ENCODE peak calls at places on chromosomes 2 and 18, in nine cellular contexts. Y, C, I, U, S, L, F, P and O are unnamed samples.

GRCh38 chr2:25362564-25363145 is 20.9 kb upstream of the DNMT3A start:
- DNase-seq in I (peak), U (peak), Y (no peak), F (no peak), S (no peak), P (no peak), C (no peak), L (no peak), O (no peak)

GRCh38 chr2:64325477-64325851 is 128.5 kb upstream of the LGALSL start:
- DNase-seq in P (no peak), F (no peak), Y (no peak), C (no peak), U (no peak), I (peak), L (no peak), S (no peak), O (peak)

GRCh38 chr2:41717883-41718282 is 329.9 kb upstream of the PKDCC start:
- DNase-seq in I (no peak), C (no peak), U (no peak), Y (no peak), P (no peak), S (no peak), L (no peak), F (no peak), O (peak)

GRCh38 chr18:29351171-29351570 is 1174.2 kb upstream of the CDH2 start:
- DNase-seq in P (no peak), F (no peak), Y (no peak), C (no peak), S (no peak), U (no peak), I (no peak), L (no peak), O (no peak)

GRCh38 chr2:177799531-177799930 is 273.0 kb downstream of the PDE11A start:
- DNase-seq in L (peak), I (no peak), U (no peak), C (peak), F (no peak), S (peak), Y (no peak), P (no peak), O (peak)

GRCh38 chr2:193907561-193907960 is 1712.8 kb upstream of the TMEFF2 start:
- DNase-seq in L (peak), F (no peak), S (peak), U (no peak), I (no peak), C (no peak), P (no peak), Y (no peak), O (no peak)

GRCh38 chr2:3644246-3644525 is 13.8 kb upstream of the ALLC start:
- DNase-seq in P (no peak), I (no peak), C (no peak), Y (no peak), L (no peak), U (no peak), F (no peak), S (no peak), O (no peak)

GRCh38 chr2:200944467-200945394 is 18.7 kb downstream of the ORC2 start:
- DNase-seq in C (peak), Y (peak), I (no peak), P (no peak), S (peak), U (no peak), F (peak), L (peak), O (peak)

GRCh38 chr2:18118703-18119102 is 240.2 kb downstream of the KCNS3 start:
- DNase-seq in S (peak), I (no peak), P (peak), Y (no peak), C (no peak), F (no peak), U (no peak), L (no peak), O (peak)

GRCh38 chr2:170711774-170712652 is 3.1 kb upstream of the SP5 start:
- DNase-seq in S (no peak), U (peak), C (peak), P (no peak), I (no peak), F (no peak), Y (no peak), L (no peak), O (no peak)

GRCh38 chr2:30178618-30179404 is 32.0 kb downstream of the YPEL5 start:
- DNase-seq in S (peak), C (no peak), Y (no peak), L (peak), P (no peak), F (no peak), I (no peak), U (peak), O (peak)

GRCh38 chr2:85772019-85772745 is 18.4 kb downstream of the ATOH8 start:
- DNase-seq in C (peak), L (peak), U (peak), P (peak), F (peak), I (no peak), Y (peak), S (peak), O (peak)

GRCh38 chr2:223613017-223613950 is 11.1 kb upstream of the SCG2 start:
- DNase-seq in Y (peak), C (peak), U (peak), P (no peak), F (peak), I (no peak), L (peak), S (peak), O (peak)

GRCh38 chr2:136238552-136239346 is 120.8 kb upstream of the CXCR4 start:
- DNase-seq in Y (peak), C (no peak), F (no peak), I (peak), L (peak), P (no peak), S (peak), U (no peak), O (peak)

GRCh38 chr18:50644807-50645206 is 84.9 kb downstream of the MAPK4 start:
- DNase-seq in F (peak), P (no peak), C (peak), Y (no peak), S (no peak), I (no peak), L (no peak), U (no peak), O (no peak)

GRCh38 chr2:239110595-239111048 is 262.7 kb downstream of the TWIST2 start:
- DNase-seq in Y (no peak), C (no peak), P (no peak), S (no peak), I (no peak), U (peak), F (no peak), L (no peak), O (peak)

GRCh38 chr2:221254281-221254680 is 317.8 kb downstream of the EPHA4 start:
- DNase-seq in I (no peak), Y (no peak), L (no peak), U (no peak), C (no peak), P (no peak), S (peak), F (no peak), O (no peak)

GRCh38 chr18:59945544-59945943 is 45.7 kb downstream of the PMAIP1 start:
- DNase-seq in S (no peak), C (no peak), Y (no peak), L (no peak), I (no peak), U (no peak), P (no peak), F (no peak), O (no peak)

GRCh38 chr2:145352499-145352898 is 832.6 kb upstream of the ZEB2 start:
- DNase-seq in I (no peak), U (no peak), F (no peak), P (no peak), L (no peak), S (no peak), C (no peak), Y (no peak), O (no peak)

GRCh38 chr18:28127763-28128737 is 48.9 kb downstream of the CDH2 start:
- DNase-seq in C (peak), I (no peak), P (no peak), F (no peak), S (no peak), U (no peak), Y (no peak), L (no peak), O (peak)

GRCh38 chr2:10514743-10515142 is 66.6 kb upstream of the ODC1 start:
- DNase-seq in S (no peak), F (peak), C (no peak), Y (no peak), U (no peak), P (no peak), I (no peak), L (peak), O (peak)

GRCh38 chr2:172248381-172249173 is 145.9 kb upstream of the DLX2 start:
- DNase-seq in S (no peak), C (no peak), U (no peak), F (no peak), Y (no peak), I (no peak), P (no peak), L (no peak), O (peak)

GRCh38 chr2:128607981-128608506 is 289.4 kb upstream of the HS6ST1 start:
- DNase-seq in U (no peak), S (no peak), P (no peak), F (no peak), C (no peak), L (no peak), Y (no peak), I (no peak), O (no peak)

GRCh38 chr2:187869195-187869594 is 315.0 kb upstream of the TFPI start:
- DNase-seq in L (no peak), F (no peak), P (no peak), C (no peak), I (no peak), S (no peak), Y (no peak), U (no peak), O (no peak)

GRCh38 chr18:22342625-22343024 is 75.1 kb downstream of the CTAGE1 start:
- DNase-seq in C (no peak), I (no peak), Y (peak), F (no peak), P (no peak), S (peak), L (peak), U (no peak), O (peak)

GRCh38 chr2:140122001-140122400 is 1341.8 kb upstream of the NXPH2 start:
- DNase-seq in Y (no peak), S (no peak), C (peak), P (no peak), L (peak), F (no peak), U (no peak), I (no peak), O (peak)

GRCh38 chr2:127254386-127254981 is 34.4 kb upstream of the CYP27C1 start:
- DNase-seq in C (no peak), S (no peak), F (no peak), P (no peak), I (no peak), Y (peak), U (no peak), L (peak), O (peak)

GRCh38 chr2:109124982-109125594 is 3.9 kb upstream of the SH3RF3 start:
- DNase-seq in F (no peak), Y (no peak), L (no peak), P (no peak), I (no peak), U (no peak), C (no peak), S (no peak), O (no peak)

GRCh38 chr2:161283926-161284325 is 24.3 kb upstream of the PSMD14 start:
- DNase-seq in C (no peak), I (no peak), L (no peak), U (no peak), P (no peak), Y (no peak), F (no peak), S (peak), O (no peak)

GRCh38 chr2:104584393-104584792 is 269.5 kb upstream of the POU3F3 start:
- DNase-seq in I (no peak), C (no peak), L (no peak), P (no peak), F (no peak), U (no peak), Y (no peak), S (no peak), O (no peak)

GRCh38 chr2:31129835-31130561 is 8.2 kb downstream of the GALNT14 start:
- DNase-seq in S (no peak), U (no peak), F (no peak), C (no peak), P (no peak), L (no peak), Y (no peak), I (no peak), O (no peak)

GRCh38 chr18:51350081-51350480 is 152.6 kb upstream of the MEX3C start:
- DNase-seq in P (no peak), L (no peak), I (no peak), Y (no peak), F (no peak), C (no peak), U (no peak), S (no peak), O (no peak)

GRCh38 chr2:20618468-20618885 is 32.4 kb downstream of the HS1BP3 start:
- DNase-seq in P (no peak), F (no peak), I (no peak), Y (no peak), C (no peak), S (no peak), L (peak), U (peak), O (no peak)

GRCh38 chr2:17871639-17872038 is 6.8 kb upstream of the KCNS3 start:
- DNase-seq in C (no peak), F (no peak), S (no peak), L (no peak), I (no peak), U (no peak), Y (no peak), P (no peak), O (no peak)

GRCh38 chr18:75548353-75548752 is 120.8 kb upstream of the SMIM21 start:
- DNase-seq in F (no peak), S (no peak), Y (no peak), L (no peak), P (peak), I (no peak), C (no peak), U (no peak), O (no peak)

GRCh38 chr2:229129738-229130371 is 141.2 kb downstream of the PID1 start:
- DNase-seq in S (no peak), F (no peak), Y (no peak), I (no peak), C (no peak), P (no peak), U (no peak), L (peak), O (peak)

GRCh38 chr2:98233941-98234340 is 112.3 kb upstream of the CNGA3 start:
- DNase-seq in P (no peak), U (no peak), Y (no peak), F (no peak), L (no peak), I (no peak), S (no peak), C (no peak), O (no peak)

GRCh38 chr2:98236935-98237334 is 109.3 kb upstream of the CNGA3 start:
- DNase-seq in C (no peak), U (no peak), P (no peak), F (no peak), L (no peak), I (no peak), S (no peak), Y (no peak), O (no peak)

DNA sequence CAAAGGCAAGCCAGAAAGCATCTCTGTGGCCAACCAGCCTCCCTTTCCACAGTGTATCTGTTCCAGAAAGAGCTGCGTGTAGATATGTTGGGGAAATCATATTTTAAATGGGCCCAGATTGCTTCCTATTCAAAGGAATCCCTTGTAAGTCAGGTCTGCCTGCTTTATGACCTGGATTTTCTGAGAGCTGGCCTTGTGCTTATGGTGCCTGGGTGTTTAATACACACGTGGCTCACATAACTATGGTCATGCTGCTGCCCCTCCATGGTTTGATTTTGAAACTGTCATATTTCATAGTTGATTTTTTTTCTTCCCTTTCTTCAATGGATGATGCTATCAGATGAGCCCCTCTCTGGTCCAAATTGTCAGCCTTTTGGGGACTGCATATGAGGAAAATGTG is 111.5 kb upstream of the CNGA3 start:
- DNase-seq in Y (no peak), C (no peak), L (no peak), S (no peak), I (no peak), U (no peak), P (no peak), F (no peak), O (no peak)
- H3K4me3 ChIP-seq in Y (no peak), C (no peak), L (no peak), S (no peak), I (no peak), U (no peak), P (no peak), F (no peak), O (no peak)

GRCh38 chr2:40106061-40106460 is 327.0 kb upstream of the THUMPD2 start:
- DNase-seq in L (no peak), Y (no peak), U (no peak), S (no peak), F (no peak), P (no peak), C (no peak), I (no peak), O (peak)
- H3K4me3 ChIP-seq in L (no peak), Y (no peak), U (no peak), S (no peak), F (no peak), P (no peak), C (no peak), I (no peak), O (no peak)

GRCh38 chr18:63155169-63155852 is 164.3 kb downstream of the BCL2 start:
- DNase-seq in L (peak), U (no peak), P (no peak), Y (no peak), C (peak), F (peak), S (no peak), I (peak), O (no peak)
- H3K4me3 ChIP-seq in L (no peak), U (no peak), P (no peak), Y (no peak), C (no peak), F (peak), S (no peak), I (peak), O (no peak)

DNA sequence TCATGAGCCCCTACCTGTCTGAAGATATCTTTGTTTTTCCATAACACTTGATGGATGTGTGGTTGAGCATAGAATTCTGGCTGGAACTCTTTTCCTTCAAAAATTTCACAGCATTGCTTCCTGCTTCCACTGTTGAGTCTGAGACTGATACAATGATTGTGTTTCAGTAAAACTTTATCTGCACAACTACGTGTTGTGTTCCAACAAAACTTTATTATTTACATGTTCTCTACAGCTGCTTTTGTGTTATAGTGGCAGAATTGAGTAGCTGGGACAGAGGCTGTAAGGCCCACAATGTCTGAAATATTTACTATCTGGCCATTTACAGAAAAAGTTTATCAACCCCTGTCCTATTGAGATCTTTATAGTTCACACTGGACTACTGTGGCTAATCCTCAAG is 275.3 kb downstream of the PHLPP1 start:
- DNase-seq in S (no peak), C (no peak), P (no peak), Y (no peak), L (no peak), U (no peak), I (no peak), F (no peak), O (no peak)
- H3K4me3 ChIP-seq in S (no peak), C (no peak), P (no peak), Y (no peak), L (no peak), U (no peak), I (no peak), F (no peak), O (no peak)

GRCh38 chr2:152166633-152167032 is 8.9 kb downstream of the STAM2 start:
- DNase-seq in S (peak), U (no peak), C (no peak), Y (no peak), L (peak), I (peak), P (no peak), F (no peak), O (peak)
- H3K4me3 ChIP-seq in S (peak), U (no peak), C (no peak), Y (no peak), L (no peak), I (peak), P (no peak), F (no peak), O (no peak)

GRCh38 chr2:54558188-54558975 is 102.3 kb downstream of the SPTBN1 start:
- DNase-seq in P (no peak), L (peak), U (peak), F (peak), S (peak), C (peak), I (peak), Y (no peak), O (peak)

GRCh38 chr2:54556659-54557121 is 100.6 kb downstream of the SPTBN1 start:
- DNase-seq in F (no peak), P (no peak), C (no peak), S (peak), L (peak), Y (peak), I (no peak), U (no peak), O (peak)

GRCh38 chr2:54557601-54558187 is 101.6 kb downstream of the SPTBN1 start:
- DNase-seq in F (peak), I (peak), S (peak), Y (no peak), L (peak), U (peak), P (no peak), C (peak), O (peak)

GRCh38 chr2:54558976-54559410 is 102.9 kb downstream of the SPTBN1 start:
- DNase-seq in I (no peak), Y (no peak), P (no peak), L (no peak), C (no peak), S (peak), U (no peak), F (peak), O (no peak)

GRCh38 chr2:54557211-54557600 is 101.1 kb downstream of the SPTBN1 start:
- DNase-seq in P (no peak), I (no peak), L (no peak), S (no peak), Y (no peak), C (no peak), U (no peak), F (no peak), O (no peak)
- H3K4me3 ChIP-seq in P (no peak), I (peak), L (peak), S (peak), Y (peak), C (peak), U (peak), F (peak), O (no peak)

DNA sequence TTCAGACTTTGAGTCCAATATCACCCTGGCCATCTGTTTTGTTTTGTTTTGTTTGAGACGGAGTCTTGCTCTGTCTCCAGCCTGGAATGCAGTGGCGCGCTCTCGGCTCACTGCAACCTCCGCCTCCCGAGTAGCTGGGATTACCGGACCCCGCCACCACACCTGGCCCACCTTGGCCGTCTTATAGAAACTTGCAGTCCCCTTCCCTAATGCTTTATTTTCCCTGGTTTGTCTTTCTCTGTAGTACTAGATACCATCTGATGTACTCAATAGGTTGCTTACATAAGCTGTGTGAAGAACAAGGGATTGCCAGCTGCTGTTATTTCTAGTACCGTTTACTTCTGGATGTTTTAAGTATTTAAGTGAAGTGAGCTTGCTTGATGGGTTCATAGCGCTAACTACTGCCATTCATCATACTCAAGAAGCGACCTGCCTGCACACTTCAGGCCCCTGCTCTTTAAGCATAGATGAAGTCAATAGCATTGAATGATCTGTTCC is 1.2 kb downstream of the RPL31 start:
- DNase-seq in Y (no peak), U (no peak), C (peak), F (no peak), P (no peak), L (peak), I (no peak), S (peak), O (no peak)
- H3K4me3 ChIP-seq in Y (peak), U (peak), C (peak), F (peak), P (peak), L (peak), I (peak), S (peak), O (peak)